ENCODE peak calls at places on chromosomes 1 and 21, in five cellular contexts. T is A549, Y is K562, S is HepG2, U is GM12878. I is an unnamed sample.

GRCh38 chr1:40392206-40392605 is 18.7 kb downstream of the SMAP2 start:
- DNase-seq in T (no peak), Y (no peak), S (no peak), U (no peak), I (no peak)

GRCh38 chr1:202661136-202661845 is 49.0 kb downstream of the SYT2 start:
- DNase-seq in T (peak), Y (no peak), S (no peak), U (no peak), I (peak)

GRCh38 chr1:61962631-61963030 is 220.4 kb downstream of the PATJ start:
- DNase-seq in T (no peak), Y (no peak), S (no peak), U (no peak), I (no peak)

GRCh38 chr1:43979528-43980254 is 681 bp downstream of the B4GALT2 start:
- DNase-seq in T (peak), Y (peak), S (peak), U (no peak), I (peak)

GRCh38 chr21:38979271-38980196 is 173.8 kb downstream of the ETS2 start:
- DNase-seq in T (no peak), Y (no peak), S (no peak), U (no peak), I (peak)

GRCh38 chr1:118716775-118717174 is 271.4 kb downstream of the TBX15 start:
- DNase-seq in T (no peak), Y (peak), S (peak), U (no peak), I (peak)

GRCh38 chr1:46248122-46248920 is 758 bp downstream of the RAD54L start:
- DNase-seq in T (peak), Y (peak), S (peak), U (no peak), I (peak)

GRCh38 chr1:221739677-221740025 is 2.2 kb downstream of the DUSP10 start:
- DNase-seq in T (no peak), Y (no peak), S (no peak), U (no peak), I (no peak)

GRCh38 chr1:208160259-208160819 is 83.8 kb downstream of the PLXNA2 start:
- DNase-seq in T (no peak), Y (peak), S (no peak), U (no peak), I (no peak)

GRCh38 chr1:218439541-218440295 is 94.6 kb downstream of the TGFB2 start:
- DNase-seq in T (peak), Y (no peak), S (peak), U (no peak), I (peak)

GRCh38 chr21:16587141-16587570 is 857.4 kb downstream of the USP25 start:
- DNase-seq in T (peak), Y (no peak), S (peak), U (no peak), I (peak)

GRCh38 chr1:25784575-25785051 is 15.4 kb upstream of the SELENON start:
- DNase-seq in T (no peak), Y (peak), S (no peak), U (no peak), I (no peak)

GRCh38 chr21:45595574-45596295 is 47.8 kb upstream of the PCBP3 start:
- DNase-seq in T (no peak), Y (no peak), S (no peak), U (no peak), I (no peak)

GRCh38 chr1:26317612-26318337 is at the start of gene CD52:
- DNase-seq in T (no peak), Y (peak), S (no peak), U (peak), I (peak)

GRCh38 chr1:236457775-236458174 is 63.7 kb downstream of the EDARADD start:
- DNase-seq in T (no peak), Y (no peak), S (no peak), U (peak), I (no peak)

GRCh38 chr1:1204425-1204920 is 1.9 kb downstream of the TNFRSF18 start:
- DNase-seq in T (no peak), Y (no peak), S (no peak), U (no peak), I (no peak)

GRCh38 chr1:220691039-220691684 is 999 bp downstream of the C1orf115 start:
- DNase-seq in T (no peak), Y (no peak), S (peak), U (no peak), I (no peak)

GRCh38 chr1:232675267-232675666 is 45.3 kb upstream of the SIPA1L2 start:
- DNase-seq in T (no peak), Y (no peak), S (no peak), U (no peak), I (no peak)

GRCh38 chr1:16984717-16985116 is 4.3 kb upstream of the MFAP2 start:
- DNase-seq in T (no peak), Y (no peak), S (no peak), U (no peak), I (no peak)

GRCh38 chr1:185238447-185238846 is 78.6 kb downstream of the IVNS1ABP start:
- DNase-seq in T (peak), Y (no peak), S (no peak), U (no peak), I (peak)

GRCh38 chr1:88984553-88984945 is 7.9 kb downstream of the KYAT3 start:
- DNase-seq in T (no peak), Y (no peak), S (no peak), U (no peak), I (no peak)

GRCh38 chr1:17265950-17266349 is 17.1 kb downstream of the PADI3 start:
- DNase-seq in T (no peak), Y (no peak), S (no peak), U (no peak), I (no peak)

GRCh38 chr1:10796029-10796944 is at the start of gene CASZ1:
- DNase-seq in T (peak), Y (peak), S (peak), U (no peak), I (peak)

GRCh38 chr1:153647375-153647714 is 11.2 kb upstream of the SNAPIN start:
- DNase-seq in T (peak), Y (no peak), S (no peak), U (no peak), I (peak)

GRCh38 chr21:43956019-43956666 is 56.0 kb upstream of the TRAPPC10 start:
- DNase-seq in T (no peak), Y (no peak), S (no peak), U (no peak), I (no peak)

GRCh38 chr1:38608202-38608864 is 251.2 kb downstream of the RRAGC start:
- DNase-seq in T (no peak), Y (peak), S (peak), U (no peak), I (peak)

GRCh38 chr1:220013497-220013896 is 32.8 kb downstream of the EPRS1 start:
- DNase-seq in T (no peak), Y (no peak), S (no peak), U (no peak), I (no peak)

GRCh38 chr1:213127074-213127473 is 76.0 kb downstream of the RPS6KC1 start:
- DNase-seq in T (no peak), Y (no peak), S (no peak), U (no peak), I (no peak)

GRCh38 chr1:167455786-167456446 is 62.4 kb downstream of the CD247 start:
- DNase-seq in T (peak), Y (no peak), S (no peak), U (no peak), I (peak)

GRCh38 chr1:169931795-169932195 is 38.1 kb upstream of the SCYL3 start:
- DNase-seq in T (no peak), Y (no peak), S (no peak), U (no peak), I (no peak)

GRCh38 chr21:42474043-42474831 is 21.8 kb downstream of the RSPH1 start:
- DNase-seq in T (peak), Y (no peak), S (peak), U (no peak), I (peak)

GRCh38 chr1:7249516-7249915 is 464.3 kb downstream of the CAMTA1 start:
- DNase-seq in T (no peak), Y (no peak), S (no peak), U (no peak), I (no peak)

GRCh38 chr1:153936011-153936802 is 10.3 kb downstream of the DENND4B start:
- DNase-seq in T (no peak), Y (no peak), S (no peak), U (no peak), I (no peak)

GRCh38 chr1:98405581-98406059 is 255.9 kb upstream of the SNX7 start:
- DNase-seq in T (peak), Y (no peak), S (no peak), U (peak), I (no peak)

GRCh38 chr1:87292684-87293493 is 35.8 kb upstream of the LMO4 start:
- DNase-seq in T (peak), Y (peak), S (peak), U (no peak), I (peak)

GRCh38 chr1:152225678-152226077 is 1.7 kb upstream of the HRNR start:
- DNase-seq in T (no peak), Y (no peak), S (no peak), U (no peak), I (no peak)

GRCh38 chr1:204110894-204111633 is 38.1 kb downstream of the SOX13 start:
- DNase-seq in T (peak), Y (no peak), S (no peak), U (no peak), I (peak)
- TF ChIP-seq JUNB in T (no peak), Y (no peak), S (no peak), U (no peak), I (no peak)

GRCh38 chr1:182166321-182166720 is 104.8 kb upstream of the ZNF648 start:
- DNase-seq in T (no peak), Y (no peak), S (no peak), U (no peak), I (no peak)

GRCh38 chr1:182169203-182169602 is 107.7 kb upstream of the ZNF648 start:
- DNase-seq in T (no peak), Y (no peak), S (no peak), U (no peak), I (no peak)

GRCh38 chr1:182163821-182164223 is 102.3 kb upstream of the ZNF648 start:
- DNase-seq in T (no peak), Y (no peak), S (no peak), U (no peak), I (no peak)

GRCh38 chr1:182164273-182164672 is 102.8 kb upstream of the ZNF648 start:
- DNase-seq in T (no peak), Y (no peak), S (no peak), U (no peak), I (no peak)

GRCh38 chr1:182166750-182167149 is 105.2 kb upstream of the ZNF648 start:
- DNase-seq in T (no peak), Y (no peak), S (no peak), U (no peak), I (no peak)
- TF ChIP-seq JUNB in T (no peak), Y (no peak), S (no peak), U (no peak), I (no peak)

GRCh38 chr1:209246660-209247059 is 336.9 kb upstream of the CAMK1G start:
- DNase-seq in T (peak), Y (no peak), S (no peak), U (no peak), I (no peak)

GRCh38 chr1:209248649-209249279 is 334.8 kb upstream of the CAMK1G start:
- DNase-seq in T (peak), Y (peak), S (peak), U (peak), I (peak)

GRCh38 chr1:209249280-209249670 is 334.2 kb upstream of the CAMK1G start:
- DNase-seq in T (no peak), Y (no peak), S (no peak), U (no peak), I (peak)

GRCh38 chr1:209249785-209250441 is 333.6 kb upstream of the CAMK1G start:
- DNase-seq in T (no peak), Y (no peak), S (no peak), U (no peak), I (no peak)

DNA sequence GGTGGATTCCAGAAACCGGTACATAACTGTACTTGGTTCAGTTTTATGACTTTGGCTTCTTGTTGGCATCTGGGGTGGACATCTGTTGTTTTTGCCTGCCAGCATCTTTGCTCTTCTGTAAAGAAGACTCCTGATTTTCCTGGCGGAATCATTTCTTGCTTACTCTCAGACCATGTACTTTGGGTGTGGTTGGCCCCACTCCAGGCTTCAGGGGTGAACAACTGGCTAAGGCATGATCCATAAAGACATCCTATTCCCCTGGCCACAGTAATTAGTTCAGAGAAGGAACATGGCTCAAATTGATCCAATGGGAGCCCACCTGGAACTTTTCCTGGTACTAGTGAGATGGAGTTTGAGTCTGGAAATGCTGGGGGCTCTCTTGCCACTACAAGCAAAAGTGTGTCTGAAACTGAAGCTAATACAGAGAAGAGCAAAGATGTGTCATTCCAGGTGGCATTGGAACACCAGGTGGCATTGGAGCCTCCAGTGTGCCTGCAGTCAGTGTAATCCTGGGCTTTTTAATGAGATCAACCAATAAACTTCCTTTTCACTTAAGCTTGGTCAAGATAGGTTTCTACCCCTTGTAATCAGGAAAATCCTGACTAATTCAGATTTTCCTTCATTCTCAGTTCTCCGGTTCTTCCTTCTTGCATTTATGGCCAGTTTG is 332.4 kb upstream of the CAMK1G start:
- DNase-seq in T (no peak), Y (no peak), S (no peak), U (no peak), I (no peak)
- TF ChIP-seq JUNB in T (no peak), Y (no peak), S (no peak), U (no peak), I (no peak)

DNA sequence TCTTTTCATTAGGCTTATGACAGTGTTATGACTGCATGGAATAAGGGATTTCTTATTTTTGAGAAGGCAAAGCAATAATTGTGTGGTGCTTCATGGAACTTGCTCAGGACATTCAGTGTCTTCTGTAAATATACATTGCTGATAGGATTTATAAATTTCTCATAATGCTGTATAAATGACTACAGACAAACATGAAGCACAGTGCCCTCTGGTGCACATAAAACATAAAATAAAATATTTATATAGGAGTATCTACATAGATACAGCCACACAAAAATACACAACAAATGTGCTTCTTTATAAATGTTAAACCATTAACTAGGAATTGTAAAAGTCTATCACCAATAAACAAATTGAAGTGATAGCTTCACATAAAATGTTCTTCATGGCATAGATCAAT is 24.1 kb downstream of the BRINP3 start:
- DNase-seq in T (peak), Y (no peak), S (no peak), U (no peak), I (no peak)
- TF ChIP-seq JUNB in T (no peak), Y (no peak), S (no peak), U (no peak), I (no peak)

DNA sequence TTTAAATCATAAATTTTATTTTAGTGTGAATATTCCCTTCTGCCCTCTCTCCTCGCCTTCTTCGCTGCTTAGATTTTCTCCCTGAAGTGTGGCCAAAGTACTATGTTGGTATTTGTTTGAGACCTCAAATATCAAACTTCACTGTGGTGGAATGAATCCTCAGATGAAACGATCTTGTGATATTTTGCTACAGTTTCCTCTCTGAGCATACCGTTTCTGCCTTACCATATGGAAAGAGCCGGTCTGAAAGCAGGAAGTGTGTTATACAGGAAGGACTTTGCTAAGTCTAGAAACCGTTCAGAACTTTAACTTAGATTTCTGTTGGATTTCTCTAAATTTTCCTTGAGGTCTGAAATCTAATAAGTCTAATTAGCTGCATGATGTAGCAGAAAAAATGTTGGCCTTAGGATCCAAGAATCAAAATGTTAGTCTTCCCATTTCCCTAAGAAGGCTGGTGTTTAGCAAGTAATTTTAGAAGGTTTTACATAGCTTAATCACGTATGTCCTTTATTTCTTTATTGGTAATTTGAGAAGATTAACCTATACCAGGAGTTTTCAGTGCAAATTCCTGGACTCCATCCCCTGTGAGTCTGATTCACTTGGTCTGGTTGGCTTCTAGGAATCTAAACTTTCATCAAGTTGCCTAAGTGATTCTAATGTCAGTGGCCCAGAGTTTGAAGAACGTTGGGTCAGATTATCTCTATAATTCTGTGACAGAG is 30.7 kb downstream of the SDCCAG8 start:
- DNase-seq in T (no peak), Y (no peak), S (no peak), U (no peak), I (no peak)
- TF ChIP-seq JUNB in T (no peak), Y (no peak), S (no peak), U (no peak), I (no peak)

GRCh38 chr1:60126733-60127132 is 53.2 kb upstream of the C1orf87 start:
- DNase-seq in T (peak), Y (no peak), S (no peak), U (no peak), I (peak)
- TF ChIP-seq JUNB in T (no peak), Y (no peak), S (no peak), U (no peak), I (no peak)

I was measured in GM23338.